ENCODE peak calls at places on chromosomes 3 and 15, in four cellular contexts. B is SW 1271; W is stimulated activated CD8-positive, alpha-beta memory T cell treated with anti-CD3 and anti-CD28 coated beads, Interleukin-15, amount 100 ng/mL, for 4 hours; A is activated CD4-positive, alpha-beta T cell treated with anti-CD3 and anti-CD28 coated beads, Interleukin-2, amount 10 ng/mL, durations not matched to agents 7 days and 5 days. E is an unnamed sample.

GRCh38 chr3:11510001-11510760 is 133.5 kb downstream of the VGLL4 start:
- DNase-seq in B (no peak), W (no peak), A (no peak), E (no peak)

GRCh38 chr3:134333522-134334181 is 40.6 kb downstream of the AMOTL2 start:
- DNase-seq in B (no peak), W (no peak), A (no peak), E (no peak)

GRCh38 chr3:78872195-78872594 is 895.6 kb downstream of the ROBO1 start:
- DNase-seq in B (no peak), W (no peak), A (no peak), E (peak)

GRCh38 chr3:167814441-167814951 is 79.0 kb downstream of the SERPINI1 start:
- DNase-seq in B (no peak), W (no peak), A (no peak), E (no peak)

GRCh38 chr3:85589145-85589544 is 630.4 kb downstream of the CADM2 start:
- DNase-seq in B (no peak), W (no peak), A (no peak), E (peak)

GRCh38 chr3:195240939-195241338 is 30.0 kb downstream of the XXYLT1 start:
- DNase-seq in B (no peak), W (no peak), A (no peak), E (no peak)

GRCh38 chr3:9750556-9751411 is 1.0 kb downstream of the OGG1 start:
- DNase-seq in B (peak), W (no peak), A (no peak), E (peak)

GRCh38 chr3:52286777-52287110 is 884 bp upstream of the GLYCTK start:
- DNase-seq in B (no peak), W (no peak), A (no peak), E (no peak)

GRCh38 chr3:108389361-108389760 is 93.0 kb downstream of the HHLA2 start:
- DNase-seq in B (no peak), W (no peak), A (no peak), E (no peak)

GRCh38 chr3:73502609-73503560 is 121.9 kb downstream of the PDZRN3 start:
- DNase-seq in B (peak), W (no peak), A (peak), E (peak)

GRCh38 chr15:47516576-47517371 is 200.5 kb upstream of the SEMA6D start:
- DNase-seq in B (no peak), W (no peak), A (no peak), E (no peak)

GRCh38 chr15:101795455-101795854 is 7.9 kb upstream of the OR4F6 start:
- DNase-seq in B (peak), W (no peak), A (no peak), E (peak)

GRCh38 chr15:83871808-83872559 is 218.1 kb downstream of the ADAMTSL3 start:
- DNase-seq in B (no peak), W (no peak), A (no peak), E (peak)

GRCh38 chr3:197518794-197519451 is 36.8 kb downstream of the BDH1 start:
- DNase-seq in B (no peak), W (no peak), A (no peak), E (no peak)

GRCh38 chr3:52021869-52022268 is 26.2 kb upstream of the RPL29 start:
- DNase-seq in B (no peak), W (no peak), A (no peak), E (no peak)

GRCh38 chr3:63067999-63068645 is 192.9 kb upstream of the CADPS start:
- DNase-seq in B (no peak), W (no peak), A (peak), E (peak)

GRCh38 chr3:9826815-9827574 is 16.8 kb downstream of the RPUSD3 start:
- DNase-seq in B (no peak), W (no peak), A (peak), E (peak)

GRCh38 chr3:20186600-20187004 is 596 bp upstream of the SGO1 start:
- DNase-seq in B (no peak), W (no peak), A (no peak), E (peak)

GRCh38 chr3:141421639-141422319 is 53.5 kb downstream of the ZBTB38 start:
- DNase-seq in B (no peak), W (no peak), A (no peak), E (no peak)

E was measured in Daoy.